ENCODE peak calls at places on chromosome 16, in eight cellular contexts. C is sigmoid colon, P is prostate gland, D is HCT116, L is SK-N-MC, A is transverse colon, Y is vagina, T is stomach. B is an unnamed sample.

GRCh38 chr16:50538411-50539052 is 9.7 kb upstream of the NKD1 start:
- DNase-seq in C (no peak), P (no peak), D (no peak), L (no peak), A (no peak), Y (no peak), T (no peak), B (no peak)

GRCh38 chr16:66471696-66472393 is 44.8 kb downstream of the BEAN1 start:
- DNase-seq in C (peak), P (no peak), D (no peak), L (no peak), A (no peak), Y (no peak), T (no peak), B (no peak)

GRCh38 chr16:25005445-25006306 is 9.5 kb downstream of the ARHGAP17 start:
- DNase-seq in C (no peak), P (no peak), D (no peak), L (no peak), A (no peak), Y (no peak), T (no peak), B (no peak)

GRCh38 chr16:47644166-47644565 is 183.0 kb downstream of the PHKB start:
- DNase-seq in C (no peak), P (no peak), D (no peak), L (no peak), A (no peak), Y (no peak), T (peak), B (no peak)

GRCh38 chr16:84184775-84185174 is 2.1 kb downstream of the TAF1C start:
- DNase-seq in C (no peak), P (no peak), D (no peak), L (no peak), A (no peak), Y (no peak), T (no peak), B (no peak)

GRCh38 chr16:75580-76501 is 2.2 kb upstream of the MPG start:
- DNase-seq in C (peak), P (no peak), D (no peak), L (no peak), A (peak), Y (no peak), T (peak), B (no peak)

GRCh38 chr16:48605518-48606110 is 4.4 kb downstream of the N4BP1 start:
- DNase-seq in C (no peak), P (no peak), D (no peak), L (no peak), A (no peak), Y (peak), T (no peak), B (no peak)

GRCh38 chr16:72705806-72706205 is 342.1 kb downstream of the ZFHX3 start:
- DNase-seq in C (no peak), P (no peak), D (no peak), L (no peak), A (no peak), Y (no peak), T (no peak), B (no peak)

GRCh38 chr16:49934557-49935260 is 78.8 kb upstream of the ZNF423 start:
- DNase-seq in C (peak), P (no peak), D (no peak), L (no peak), A (no peak), Y (no peak), T (no peak), B (no peak)

GRCh38 chr16:85822145-85822544 is 22.6 kb downstream of the COX4I1 start:
- DNase-seq in C (peak), P (no peak), D (no peak), L (no peak), A (no peak), Y (no peak), T (no peak), B (no peak)

GRCh38 chr16:85819245-85819644 is 19.8 kb downstream of the COX4I1 start:
- DNase-seq in C (peak), P (peak), D (peak), L (no peak), A (peak), Y (no peak), T (peak), B (peak)

GRCh38 chr16:85820604-85821372 is 21.3 kb downstream of the COX4I1 start:
- DNase-seq in C (peak), P (no peak), D (peak), L (no peak), A (no peak), Y (no peak), T (no peak), B (no peak)

GRCh38 chr16:85821441-85821901 is 22.0 kb downstream of the COX4I1 start:
- DNase-seq in C (peak), P (peak), D (peak), L (no peak), A (peak), Y (no peak), T (peak), B (no peak)

GRCh38 chr16:85819711-85820110 is 20.2 kb downstream of the COX4I1 start:
- DNase-seq in C (peak), P (no peak), D (no peak), L (no peak), A (no peak), Y (no peak), T (no peak), B (no peak)
- H3K27ac ChIP-seq in C (no peak), P (no peak), D (no peak), L (no peak), A (no peak), Y (no peak), T (no peak), B (no peak)

DNA sequence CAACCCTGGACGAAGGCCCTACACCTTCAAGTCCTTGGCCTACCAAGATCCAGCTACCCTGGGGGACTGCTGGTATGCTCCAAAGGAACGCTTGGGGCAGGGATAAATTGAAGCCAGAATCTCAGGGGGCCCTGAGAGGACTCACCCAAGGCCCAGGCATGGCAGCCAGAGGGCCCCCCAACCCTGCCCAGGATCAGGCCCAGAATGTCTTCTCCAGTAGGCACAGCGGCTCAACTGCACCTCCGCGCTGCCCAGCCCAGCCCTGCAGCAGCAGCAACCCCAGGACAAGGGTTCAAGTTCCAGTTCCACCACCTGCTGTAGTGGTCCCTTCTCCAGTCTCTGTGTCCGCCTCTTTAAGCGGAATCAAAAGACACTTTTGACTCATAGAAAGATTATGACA is 2.2 kb downstream of the TFAP4 start:
- DNase-seq in C (no peak), P (no peak), D (no peak), L (no peak), A (no peak), Y (no peak), T (no peak), B (no peak)
- H3K4me3 ChIP-seq in C (peak), P (no peak), D (peak), L (peak), A (peak), Y (peak), T (peak), B (peak)

DNA sequence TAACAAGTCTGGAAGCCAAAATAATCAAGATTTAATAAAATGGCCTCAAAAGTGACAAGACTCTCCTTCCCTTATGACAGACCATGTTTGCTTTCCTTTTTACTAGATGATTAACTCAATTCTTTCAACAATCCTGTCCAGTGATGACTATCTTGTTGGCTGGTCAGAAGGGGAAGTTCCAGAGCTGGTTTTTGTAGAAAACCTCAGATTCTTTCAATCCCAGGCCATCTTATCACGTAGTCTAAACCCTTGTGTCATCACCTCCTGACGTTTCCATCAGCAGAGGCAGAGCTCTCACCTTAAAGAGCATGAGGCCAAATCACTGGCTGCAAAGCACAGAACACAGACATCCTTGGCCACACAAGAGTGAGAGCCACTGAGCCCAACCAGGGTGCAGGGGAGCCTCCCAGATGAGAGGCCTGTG is 125.3 kb downstream of the ANKRD11 start:
- DNase-seq in C (no peak), P (no peak), D (no peak), L (no peak), A (no peak), Y (no peak), T (no peak), B (no peak)
- TF ChIP-seq POLR2AphosphoS5 in C (no peak), P (no peak), D (no peak), L (no peak), A (no peak), Y (no peak), T (no peak), B (no peak)

DNA sequence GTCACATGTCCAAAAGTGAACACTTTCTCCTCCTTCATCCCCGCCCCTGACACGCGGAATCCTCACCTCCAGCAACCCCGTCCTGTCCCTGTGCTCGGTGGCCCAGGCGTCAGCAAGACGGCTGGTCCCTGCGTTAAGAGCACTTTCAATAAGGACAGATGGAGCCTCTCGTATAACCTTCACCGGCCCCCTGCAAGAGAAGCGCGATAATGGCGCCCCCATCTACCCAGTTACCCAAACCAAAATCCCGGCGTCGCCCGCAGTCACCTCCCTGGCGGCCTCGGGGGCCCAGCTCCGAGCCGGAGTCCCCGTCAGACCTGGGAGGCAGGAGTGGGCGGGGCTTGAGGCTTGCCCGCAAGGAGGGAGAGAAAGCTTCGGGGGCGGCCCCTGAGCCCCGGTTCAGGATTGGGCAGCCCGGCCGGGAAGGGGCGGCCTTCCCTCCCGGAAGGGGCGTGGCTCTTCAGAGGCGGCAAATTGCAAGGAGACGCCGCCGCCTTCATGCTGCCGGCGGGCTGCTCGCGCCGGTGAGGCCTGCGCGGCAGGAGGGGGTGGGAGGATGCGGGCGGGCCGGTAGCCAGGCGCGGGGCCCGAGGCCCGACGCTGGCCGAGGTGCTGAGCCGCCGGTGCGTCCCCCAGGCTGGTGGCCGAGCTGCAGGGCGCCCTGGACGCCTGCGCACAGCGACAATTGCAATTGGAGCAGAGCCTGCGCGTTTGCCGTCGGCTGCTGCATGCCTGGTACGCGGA is at the start of gene TEDC2:
- DNase-seq in C (peak), P (peak), D (peak), L (peak), A (peak), Y (no peak), T (peak), B (peak)
- H3K27ac ChIP-seq in C (peak), P (peak), D (peak), L (peak), A (peak), Y (no peak), T (peak), B (peak)

DNA sequence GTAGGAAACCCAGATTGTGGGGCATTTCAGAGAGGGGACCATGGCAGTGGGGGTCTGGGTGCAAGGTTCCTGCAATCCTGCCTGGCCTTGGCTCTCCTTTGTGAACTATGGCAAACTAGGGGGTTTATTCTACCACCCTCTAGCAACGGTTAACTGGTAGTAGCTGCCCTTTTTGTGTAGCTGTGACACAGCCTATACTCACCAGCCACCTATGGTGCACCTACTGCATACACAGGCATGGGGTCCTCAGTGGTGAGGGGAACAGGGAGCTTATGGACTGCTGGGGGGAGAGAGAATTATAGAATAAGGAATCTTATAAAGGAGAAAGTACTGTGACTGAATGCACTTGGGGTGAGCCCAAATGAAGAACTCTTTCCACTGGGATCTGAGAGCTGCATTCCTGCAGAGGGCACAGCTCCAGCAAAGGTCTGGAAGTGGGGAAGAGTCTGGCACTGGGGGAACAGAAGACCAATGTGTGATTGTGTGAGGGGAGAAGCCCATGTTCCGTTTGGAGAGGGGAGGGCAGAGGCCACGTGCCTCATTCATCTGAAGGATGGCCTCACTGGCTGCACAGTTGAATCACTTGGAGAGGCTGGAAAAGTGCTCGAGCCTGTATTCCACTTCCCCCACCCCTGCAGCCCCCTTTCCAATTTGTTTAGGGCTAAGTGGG is 2.1 kb downstream of the MT1X start:
- DNase-seq in C (peak), P (peak), D (no peak), L (no peak), A (no peak), Y (no peak), T (no peak), B (no peak)
- H3K4me3 ChIP-seq in C (peak), P (peak), D (no peak), L (no peak), A (peak), Y (no peak), T (peak), B (no peak)

GRCh38 chr16:79001156-79001997 is 599.2 kb downstream of the MAF start:
- DNase-seq in C (no peak), P (no peak), D (no peak), L (no peak), A (no peak), Y (no peak), T (no peak), B (no peak)
- TF ChIP-seq POLR2AphosphoS5 in C (no peak), P (no peak), D (no peak), L (no peak), A (no peak), Y (no peak), T (no peak), B (no peak)

DNA sequence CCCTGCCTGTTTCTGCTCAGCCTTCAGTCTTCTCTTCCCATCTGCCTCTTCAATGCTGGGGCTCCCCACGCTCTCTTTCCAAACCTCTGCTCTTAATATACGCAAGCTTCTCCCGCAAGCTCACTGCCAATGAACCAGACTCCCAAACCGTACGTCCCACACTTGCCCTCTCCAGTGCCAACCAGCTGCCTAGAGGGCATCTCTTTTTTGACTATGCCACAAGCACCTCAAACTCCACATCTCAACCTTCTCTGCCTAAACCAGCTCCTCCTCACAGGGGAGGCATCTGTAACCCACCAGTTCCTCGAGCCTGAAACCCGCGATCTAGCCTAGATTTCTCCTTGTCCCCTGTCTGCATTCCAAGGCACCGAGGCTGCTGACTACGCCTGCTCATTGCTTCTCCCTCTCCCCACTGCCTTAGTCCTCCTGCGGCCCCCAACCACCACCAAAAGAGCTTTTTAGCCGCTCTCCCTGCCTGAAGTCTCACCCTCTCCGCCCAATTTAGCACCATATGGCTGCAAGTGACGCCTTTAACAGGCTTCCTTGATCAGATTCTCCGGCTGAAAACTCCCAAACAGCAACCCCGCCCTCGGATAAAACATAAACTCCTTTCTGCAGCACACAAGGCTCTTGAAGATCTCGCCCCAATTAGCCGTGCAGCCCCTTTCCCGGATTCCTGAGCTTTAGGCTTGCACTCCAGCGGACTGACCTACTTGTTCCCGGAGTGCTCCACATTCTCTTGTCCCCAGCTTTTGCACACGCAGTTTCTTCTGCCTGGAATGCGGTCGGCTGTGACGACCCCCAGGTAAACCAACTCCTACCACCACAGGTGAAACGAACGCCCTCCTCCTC is 1.5 kb downstream of the GGA2 start:
- DNase-seq in C (no peak), P (no peak), D (no peak), L (no peak), A (peak), Y (no peak), T (no peak), B (no peak)
- H3K27ac ChIP-seq in C (peak), P (peak), D (no peak), L (no peak), A (peak), Y (peak), T (peak), B (peak)

GRCh38 chr16:12348733-12349704 is 372.5 kb downstream of the SNX29 start:
- DNase-seq in C (no peak), P (no peak), D (no peak), L (no peak), A (no peak), Y (no peak), T (no peak), B (no peak)
- H3K4me3 ChIP-seq in C (no peak), P (no peak), D (no peak), L (no peak), A (no peak), Y (no peak), T (no peak), B (no peak)

B was measured in Panc1.